ENCODE peak calls at places on chromosomes 12 and 14, in eight cellular contexts. M is neural progenitor cell, G is GM23338, P is body of pancreas, U is OCI-LY7, A is thoracic aorta, L is IMR-90, Z is tibial artery. S is an unnamed sample. For H3K36me3, the result is how much of the 10 kb centered on the place peaks cover.

GRCh38 chr12:29073631-29074239 is 75.3 kb upstream of the FAR2 start:
- DNase-seq in G (peak), M (peak), Z (no peak), L (peak), P (peak), A (no peak), U (peak), S (no peak)

GRCh38 chr14:102255401-102256190 is 49.4 kb downstream of the MOK start:
- DNase-seq in Z (no peak), L (peak), U (no peak), P (no peak), A (no peak), M (no peak), G (no peak), S (no peak)

GRCh38 chr14:101797785-101798342 is 36.4 kb downstream of the PPP2R5C start:
- DNase-seq in A (no peak), M (no peak), G (no peak), U (no peak), P (no peak), L (no peak), Z (no peak), S (no peak)

GRCh38 chr14:69708586-69709169 is 58.3 kb upstream of the SRSF5 start:
- DNase-seq in Z (no peak), U (peak), P (no peak), A (no peak), G (peak), M (peak), L (no peak), S (no peak)

GRCh38 chr12:49792181-49792970 is 35.8 kb downstream of the NCKAP5L start:
- DNase-seq in L (no peak), M (no peak), P (no peak), A (no peak), Z (no peak), U (no peak), G (no peak), S (no peak)

GRCh38 chr14:103552011-103552797 is 10.3 kb downstream of the BAG5 start:
- DNase-seq in G (no peak), Z (peak), U (no peak), L (peak), A (no peak), M (no peak), P (no peak), S (no peak)

GRCh38 chr12:15155271-15155670 is 65.9 kb downstream of the RERG start:
- DNase-seq in P (no peak), M (no peak), U (no peak), G (no peak), Z (no peak), L (no peak), A (no peak), S (no peak)

GRCh38 chr12:50537538-50537919 is 32.7 kb downstream of the DIP2B start:
- DNase-seq in G (no peak), A (no peak), L (peak), M (peak), Z (no peak), P (no peak), U (no peak), S (no peak)

GRCh38 chr12:50589650-50590435 is 85.1 kb downstream of the DIP2B start:
- DNase-seq in U (no peak), M (no peak), G (no peak), L (peak), Z (no peak), A (no peak), P (no peak), S (no peak)

GRCh38 chr14:94376108-94376975 is 12.1 kb downstream of the SERPINA1 start:
- DNase-seq in Z (peak), A (no peak), G (no peak), L (no peak), P (no peak), U (no peak), M (no peak), S (no peak)

GRCh38 chr14:89219056-89219455 is 198.0 kb downstream of the FOXN3 start:
- DNase-seq in M (no peak), P (no peak), U (no peak), L (no peak), A (no peak), Z (no peak), G (no peak), S (no peak)

GRCh38 chr12:247271-247670 is 15.4 kb downstream of the SLC6A13 start:
- DNase-seq in P (no peak), A (no peak), G (no peak), L (no peak), Z (no peak), M (no peak), U (no peak), S (no peak)

GRCh38 chr12:7092229-7092985 is at the start of gene C1R:
- DNase-seq in U (peak), L (peak), A (peak), P (peak), G (peak), M (peak), Z (peak), S (no peak)

GRCh38 chr14:94612580-94613554 is 676 bp downstream of the SERPINA3 start:
- DNase-seq in A (no peak), U (no peak), G (no peak), L (peak), Z (peak), M (no peak), P (no peak), S (no peak)

GRCh38 chr14:105257464-105257863 is 9.1 kb downstream of the BTBD6 start:
- DNase-seq in P (no peak), Z (no peak), L (no peak), U (no peak), A (no peak), G (no peak), M (no peak), S (no peak)

GRCh38 chr14:58367296-58367695 is 28.4 kb upstream of the TOMM20L start:
- DNase-seq in M (no peak), G (no peak), P (peak), L (no peak), A (no peak), Z (peak), U (no peak), S (no peak)

GRCh38 chr12:127024791-127025190 is 1242.2 kb upstream of the TMEM132C start:
- DNase-seq in A (no peak), L (no peak), U (no peak), P (no peak), G (no peak), Z (no peak), M (no peak), S (no peak)

GRCh38 chr12:82425241-82425640 is 66.9 kb downstream of the METTL25 start:
- DNase-seq in G (no peak), P (no peak), U (no peak), Z (no peak), L (peak), M (no peak), A (no peak), S (no peak)

GRCh38 chr12:110856517-110856916 is 9.7 kb downstream of the CCDC63 start:
- DNase-seq in Z (no peak), M (no peak), L (no peak), G (no peak), A (no peak), U (no peak), P (no peak), S (no peak)

GRCh38 chr12:110546339-110546738 is 36.8 kb downstream of the PPTC7 start:
- DNase-seq in U (no peak), M (no peak), G (no peak), A (no peak), L (peak), P (no peak), Z (no peak), S (no peak)

GRCh38 chr12:94504386-94504785 is 44.7 kb upstream of the CEP83 start:
- DNase-seq in L (no peak), A (no peak), G (no peak), M (no peak), P (no peak), Z (no peak), U (no peak), S (no peak)

GRCh38 chr12:100258127-100258526 is 8.8 kb downstream of the DEPDC4 start:
- DNase-seq in A (no peak), U (no peak), L (no peak), Z (no peak), G (no peak), M (no peak), P (no peak), S (no peak)

GRCh38 chr14:56580317-56580711 is 716 bp downstream of the TMEM260 start:
- DNase-seq in U (no peak), Z (no peak), L (no peak), A (no peak), P (no peak), M (no peak), G (no peak), S (no peak)

GRCh38 chr14:91367173-91368171 is 50.1 kb downstream of the CCDC88C start:
- DNase-seq in G (no peak), U (peak), P (peak), M (no peak), L (peak), A (no peak), Z (no peak), S (no peak)

GRCh38 chr12:57280234-57281062 is 29.5 kb upstream of the STAC3 start:
- DNase-seq in G (peak), M (no peak), A (peak), U (peak), Z (no peak), P (peak), L (peak), S (no peak)

GRCh38 chr14:35878272-35879140 is 52.4 kb downstream of the BRMS1L start:
- DNase-seq in G (no peak), A (no peak), L (peak), P (peak), M (no peak), U (no peak), Z (no peak), S (no peak)

GRCh38 chr14:55107766-55108554 is 21.1 kb upstream of the LGALS3 start:
- DNase-seq in M (no peak), G (no peak), L (peak), U (no peak), A (peak), P (peak), Z (peak), S (peak)

GRCh38 chr12:61232040-61232439 is 1028.2 kb upstream of the USP15 start:
- DNase-seq in G (no peak), P (no peak), A (no peak), Z (no peak), U (no peak), M (no peak), L (no peak), S (no peak)

GRCh38 chr14:22391908-22392307 is 197.1 kb downstream of the DAD1 start:
- DNase-seq in U (peak), Z (peak), P (peak), L (peak), M (peak), G (peak), A (no peak), S (no peak)

GRCh38 chr12:9221476-9221875 is 13.3 kb upstream of the PZP start:
- DNase-seq in G (no peak), A (no peak), P (no peak), L (no peak), Z (no peak), U (no peak), M (no peak), S (no peak)

GRCh38 chr14:77140937-77141591 is 527 bp downstream of the ZDHHC22 start:
- DNase-seq in Z (no peak), U (no peak), M (peak), G (peak), A (no peak), P (no peak), L (peak), S (no peak)

GRCh38 chr14:39267592-39268112 is 33.9 kb downstream of the MIA2 start:
- DNase-seq in A (no peak), Z (no peak), G (peak), L (no peak), P (no peak), U (peak), M (no peak), S (no peak)

GRCh38 chr14:35215110-35215872 is 76.9 kb upstream of the PSMA6 start:
- DNase-seq in P (no peak), M (peak), G (peak), Z (no peak), U (peak), A (no peak), L (peak), S (no peak)

GRCh38 chr12:19388131-19388549 is 51.2 kb upstream of the AEBP2 start:
- DNase-seq in P (no peak), L (peak), Z (no peak), G (no peak), A (no peak), U (no peak), M (no peak), S (no peak)

GRCh38 chr12:71626768-71627167 is 36.9 kb downstream of the ZFC3H1 start:
- DNase-seq in U (no peak), G (no peak), P (no peak), A (no peak), L (peak), Z (no peak), M (no peak), S (no peak)

GRCh38 chr12:109741286-109741969 is 27.8 kb downstream of the FAM222A start:
- DNase-seq in M (no peak), G (no peak), Z (peak), P (peak), U (no peak), A (no peak), L (no peak), S (no peak)

GRCh38 chr14:51998348-51998747 is 9.0 kb downstream of the RTRAF start:
- DNase-seq in U (no peak), Z (no peak), M (no peak), L (no peak), P (no peak), A (no peak), G (no peak), S (no peak)
- H3K4me3 ChIP-seq in U (no peak), Z (no peak), M (no peak), L (no peak), P (no peak), A (no peak), G (no peak), S (no peak)

GRCh38 chr12:4939418-4940023 is 29.8 kb downstream of the KCNA1 start:
- DNase-seq in G (peak), Z (no peak), M (no peak), L (no peak), P (no peak), U (no peak), A (no peak), S (no peak)

GRCh38 chr12:4938900-4939299 is 29.2 kb downstream of the KCNA1 start:
- DNase-seq in L (no peak), G (no peak), A (no peak), U (no peak), Z (no peak), P (no peak), M (no peak), S (no peak)

GRCh38 chr12:4943938-4944284 is 34.2 kb downstream of the KCNA1 start:
- DNase-seq in P (no peak), M (no peak), A (no peak), G (no peak), L (no peak), U (no peak), Z (no peak), S (no peak)

GRCh38 chr12:4947297-4947696 is 37.6 kb downstream of the KCNA1 start:
- DNase-seq in M (peak), G (no peak), A (no peak), U (no peak), Z (no peak), L (no peak), P (no peak), S (no peak)

GRCh38 chr12:4943067-4943937 is 33.6 kb downstream of the KCNA1 start:
- DNase-seq in L (no peak), A (no peak), P (no peak), M (no peak), G (no peak), Z (no peak), U (no peak), S (no peak)
- H3K36me3 ChIP-seq in L (under half), A (under half), P (under half), M (under half), G (under half), Z (under half), U (under half), S (under half)

DNA sequence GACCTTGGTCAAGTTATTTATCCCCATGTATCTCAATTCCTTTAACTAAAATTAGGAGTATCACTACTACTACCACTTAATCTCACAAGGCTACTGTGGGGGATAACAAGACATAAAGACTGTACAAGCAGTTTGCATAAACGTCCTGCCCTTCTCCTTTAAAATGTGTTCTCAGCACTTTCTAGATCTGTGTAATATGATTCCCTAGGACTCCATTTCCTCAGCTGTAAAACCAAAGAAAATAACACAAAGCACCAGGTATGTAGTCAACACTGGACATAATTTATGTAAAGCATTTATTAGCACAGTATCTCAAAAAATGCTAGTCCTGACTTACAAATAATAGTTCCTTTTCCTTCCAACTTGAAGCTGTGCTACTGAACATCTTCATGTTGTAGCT is 202.2 kb downstream of the MED13L start:
- DNase-seq in U (no peak), L (no peak), Z (no peak), P (no peak), A (no peak), M (no peak), G (no peak), S (no peak)
- H3K27ac ChIP-seq in U (no peak), L (no peak), Z (no peak), P (no peak), A (no peak), M (no peak), G (no peak), S (no peak)

DNA sequence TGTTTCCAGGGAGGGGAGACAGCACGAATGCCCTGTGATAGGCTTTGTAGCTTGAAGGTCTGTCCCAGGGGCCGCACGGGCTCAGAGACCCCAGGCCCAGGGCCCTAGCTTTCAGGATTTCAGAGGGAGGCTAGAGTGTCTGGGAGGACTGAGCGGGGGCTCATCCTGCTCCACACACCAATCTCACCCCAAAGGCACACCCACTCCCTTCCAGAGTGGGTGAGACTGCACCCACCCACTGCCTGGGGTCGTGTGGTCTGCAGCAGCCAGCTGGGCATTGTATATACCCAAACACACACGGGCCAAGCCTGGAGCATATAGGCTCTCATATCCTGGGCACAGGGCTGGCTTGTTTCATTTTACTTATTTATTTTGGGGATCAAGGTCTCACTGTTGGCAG is 5.8 kb upstream of the SLC25A47 start:
- DNase-seq in P (no peak), U (no peak), M (no peak), Z (no peak), G (no peak), A (no peak), L (no peak), S (no peak)
- H3K4me3 ChIP-seq in P (no peak), U (no peak), M (no peak), Z (no peak), G (no peak), A (no peak), L (no peak), S (no peak)

GRCh38 chr12:4530982-4531586 is 7.6 kb upstream of the RAD51AP1 start:
- DNase-seq in A (no peak), L (no peak), G (no peak), P (no peak), M (no peak), Z (no peak), U (peak), S (no peak)

DNA sequence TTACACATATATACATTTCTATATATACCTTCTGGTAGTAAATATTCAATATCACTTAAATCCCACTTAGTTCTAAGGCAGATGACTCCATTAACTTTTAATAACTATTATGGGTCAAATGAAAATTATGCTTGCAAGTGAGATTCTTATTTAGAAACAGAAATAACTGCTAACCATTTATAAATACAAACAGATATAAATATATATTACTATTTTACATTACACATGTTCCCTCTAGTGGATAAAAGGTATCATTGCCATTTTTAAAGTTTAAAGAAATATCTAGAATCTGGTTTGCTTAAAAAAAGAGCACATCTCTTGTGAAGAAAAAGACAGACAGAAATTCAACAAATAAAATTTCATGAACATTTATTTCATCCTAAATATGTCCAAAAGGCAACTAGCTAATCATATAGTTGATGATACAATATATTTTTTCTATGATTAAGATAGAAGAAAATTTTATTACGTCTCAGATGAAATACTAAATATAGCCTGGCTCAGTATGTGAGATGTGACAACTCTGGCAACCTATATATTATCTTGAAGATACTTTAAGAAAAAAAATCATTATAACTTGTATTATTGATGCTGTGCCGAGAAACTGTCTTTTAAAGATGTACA is 11.7 kb upstream of the RAD51AP1 start:
- DNase-seq in G (peak), L (peak), P (no peak), A (no peak), U (peak), M (no peak), Z (no peak), S (no peak)
- H3K36me3 ChIP-seq in G (under half), L (under half), P (under half), A (under half), U (half or more), M (under half), Z (under half), S (half or more)

S was measured in esophagus squamous epithelium.